ENCODE peak calls at places on chromosome 12, in seven cellular contexts. One of them, this sample, is unnamed.

GRCh38 chr12:26697217-26697616 is 135.8 kb downstream of the ITPR2 start:
- DNase-seq in heart left ventricle: no peak
- DNase-seq in Peyer's patch: no peak
- DNase-seq in sigmoid colon: no peak
- DNase-seq in HCT116: no peak
- DNase-seq in tibial nerve: no peak
- DNase-seq in upper lobe of left lung: no peak
- DNase-seq in this sample: no peak

GRCh38 chr12:54195080-54195479 is 6.3 kb upstream of the SMUG1 start:
- DNase-seq in HCT116: no peak
- DNase-seq in heart left ventricle: no peak
- DNase-seq in Peyer's patch: no peak
- DNase-seq in upper lobe of left lung: no peak
- DNase-seq in sigmoid colon: no peak
- DNase-seq in tibial nerve: no peak
- DNase-seq in this sample: no peak

GRCh38 chr12:53045646-53046045 is 4.2 kb upstream of the TNS2 start:
- DNase-seq in tibial nerve: peak
- DNase-seq in HCT116: no peak
- DNase-seq in Peyer's patch: no peak
- DNase-seq in heart left ventricle: no peak
- DNase-seq in upper lobe of left lung: no peak
- DNase-seq in sigmoid colon: no peak
- DNase-seq in this sample: no peak

GRCh38 chr12:1616233-1617066 is 12.6 kb upstream of the WNT5B start:
- DNase-seq in Peyer's patch: no peak
- DNase-seq in tibial nerve: no peak
- DNase-seq in HCT116: no peak
- DNase-seq in heart left ventricle: no peak
- DNase-seq in sigmoid colon: peak
- DNase-seq in upper lobe of left lung: peak
- DNase-seq in this sample: no peak

GRCh38 chr12:54052745-54053624 is 650 bp upstream of the HOXC4 start:
- DNase-seq in heart left ventricle: no peak
- DNase-seq in HCT116: no peak
- DNase-seq in tibial nerve: no peak
- DNase-seq in sigmoid colon: no peak
- DNase-seq in Peyer's patch: no peak
- DNase-seq in upper lobe of left lung: no peak
- DNase-seq in this sample: no peak

GRCh38 chr12:123022846-123023245 is 42.4 kb downstream of the ARL6IP4 start:
- DNase-seq in heart left ventricle: no peak
- DNase-seq in tibial nerve: no peak
- DNase-seq in HCT116: no peak
- DNase-seq in sigmoid colon: no peak
- DNase-seq in Peyer's patch: peak
- DNase-seq in upper lobe of left lung: no peak
- DNase-seq in this sample: no peak

GRCh38 chr12:93319523-93320045 is 58.1 kb upstream of the NUDT4 start:
- DNase-seq in sigmoid colon: no peak
- DNase-seq in tibial nerve: no peak
- DNase-seq in upper lobe of left lung: no peak
- DNase-seq in heart left ventricle: no peak
- DNase-seq in HCT116: no peak
- DNase-seq in Peyer's patch: no peak
- DNase-seq in this sample: no peak

GRCh38 chr12:14995583-14996425 is 23.0 kb downstream of the PDE6H start:
- DNase-seq in sigmoid colon: no peak
- DNase-seq in heart left ventricle: no peak
- DNase-seq in Peyer's patch: no peak
- DNase-seq in tibial nerve: no peak
- DNase-seq in upper lobe of left lung: no peak
- DNase-seq in HCT116: peak
- DNase-seq in this sample: peak

GRCh38 chr12:49138587-49138986 is 7.4 kb upstream of the TUBA1B start:
- DNase-seq in sigmoid colon: no peak
- DNase-seq in upper lobe of left lung: no peak
- DNase-seq in Peyer's patch: no peak
- DNase-seq in tibial nerve: no peak
- DNase-seq in HCT116: no peak
- DNase-seq in heart left ventricle: no peak
- DNase-seq in this sample: peak

GRCh38 chr12:80825506-80825905 is 108.8 kb downstream of the MYF5 start:
- DNase-seq in tibial nerve: no peak
- DNase-seq in heart left ventricle: no peak
- DNase-seq in upper lobe of left lung: no peak
- DNase-seq in sigmoid colon: no peak
- DNase-seq in HCT116: no peak
- DNase-seq in Peyer's patch: no peak
- DNase-seq in this sample: no peak

GRCh38 chr12:44574586-44574985 is 301.5 kb downstream of the NELL2 start:
- DNase-seq in heart left ventricle: no peak
- DNase-seq in tibial nerve: no peak
- DNase-seq in upper lobe of left lung: no peak
- DNase-seq in HCT116: no peak
- DNase-seq in sigmoid colon: no peak
- DNase-seq in Peyer's patch: no peak
- DNase-seq in this sample: no peak

GRCh38 chr12:80352476-80352875 is 91.6 kb upstream of the PTPRQ start:
- DNase-seq in upper lobe of left lung: no peak
- DNase-seq in Peyer's patch: no peak
- DNase-seq in tibial nerve: no peak
- DNase-seq in HCT116: no peak
- DNase-seq in heart left ventricle: no peak
- DNase-seq in sigmoid colon: no peak
- DNase-seq in this sample: no peak

GRCh38 chr12:43969882-43970281 is 134.0 kb downstream of the TMEM117 start:
- DNase-seq in upper lobe of left lung: no peak
- DNase-seq in Peyer's patch: no peak
- DNase-seq in sigmoid colon: no peak
- DNase-seq in HCT116: peak
- DNase-seq in tibial nerve: no peak
- DNase-seq in heart left ventricle: no peak
- DNase-seq in this sample: no peak

GRCh38 chr12:79121486-79121885 is 256.9 kb downstream of the SYT1 start:
- DNase-seq in sigmoid colon: no peak
- DNase-seq in tibial nerve: no peak
- DNase-seq in HCT116: peak
- DNase-seq in Peyer's patch: no peak
- DNase-seq in upper lobe of left lung: no peak
- DNase-seq in heart left ventricle: no peak
- DNase-seq in this sample: peak

GRCh38 chr12:1908758-1909157 is 9.7 kb downstream of the CACNA2D4 start:
- DNase-seq in HCT116: no peak
- DNase-seq in upper lobe of left lung: no peak
- DNase-seq in tibial nerve: no peak
- DNase-seq in sigmoid colon: no peak
- DNase-seq in Peyer's patch: no peak
- DNase-seq in heart left ventricle: no peak
- DNase-seq in this sample: no peak

GRCh38 chr12:25320123-25321006 is 69.6 kb upstream of the KRAS start:
- DNase-seq in sigmoid colon: no peak
- DNase-seq in heart left ventricle: no peak
- DNase-seq in HCT116: no peak
- DNase-seq in tibial nerve: no peak
- DNase-seq in upper lobe of left lung: no peak
- DNase-seq in Peyer's patch: no peak
- DNase-seq in this sample: no peak

GRCh38 chr12:124565071-124565491 is 2.3 kb downstream of the NCOR2 start:
- DNase-seq in upper lobe of left lung: no peak
- DNase-seq in tibial nerve: no peak
- DNase-seq in HCT116: no peak
- DNase-seq in heart left ventricle: no peak
- DNase-seq in Peyer's patch: peak
- DNase-seq in sigmoid colon: no peak
- DNase-seq in this sample: no peak

DNA sequence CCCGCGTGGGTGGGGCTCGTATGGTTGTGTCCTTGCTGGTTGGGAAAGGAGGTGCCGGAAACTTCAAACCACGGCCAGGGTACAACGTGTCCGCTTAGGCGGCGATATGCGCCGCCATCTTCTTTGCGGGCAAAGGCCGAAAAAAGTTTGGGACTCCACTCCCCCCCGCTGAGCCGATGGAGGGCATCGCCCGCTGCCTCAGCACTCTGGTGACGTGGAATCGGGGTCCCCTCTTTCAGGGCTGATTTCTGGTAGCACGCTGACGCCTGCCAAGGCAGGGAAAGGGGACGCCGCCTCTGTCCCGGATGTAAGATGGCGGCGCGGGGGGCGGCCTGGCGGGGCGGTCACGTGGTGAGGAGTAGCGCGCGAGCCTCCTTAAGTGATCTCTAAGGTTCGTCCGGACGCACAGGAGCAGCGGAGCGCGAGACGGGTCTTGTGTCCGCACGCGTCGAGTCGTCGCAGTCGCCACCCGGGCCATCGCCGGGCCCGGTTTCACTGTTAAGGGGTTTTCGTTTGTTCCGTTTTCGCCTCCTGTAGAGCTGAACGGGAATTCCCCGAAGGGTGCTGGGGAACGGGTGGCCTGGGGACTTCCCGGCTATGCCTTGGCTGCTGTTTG is 135.9 kb downstream of the MON2 start:
- DNase-seq in upper lobe of left lung: peak
- DNase-seq in tibial nerve: peak
- DNase-seq in HCT116: peak
- DNase-seq in sigmoid colon: peak
- DNase-seq in Peyer's patch: peak
- DNase-seq in heart left ventricle: peak
- DNase-seq in this sample: peak
- TF ChIP-seq POLR2A in upper lobe of left lung: no peak
- TF ChIP-seq POLR2A in tibial nerve: peak
- TF ChIP-seq POLR2A in HCT116: peak
- TF ChIP-seq POLR2A in sigmoid colon: peak
- TF ChIP-seq POLR2A in Peyer's patch: no peak
- TF ChIP-seq POLR2A in heart left ventricle: no peak
- TF ChIP-seq POLR2A in this sample: peak

GRCh38 chr12:22624908-22625646 is at the start of gene ETNK1:
- DNase-seq in Peyer's patch: peak
- DNase-seq in HCT116: peak
- DNase-seq in upper lobe of left lung: peak
- DNase-seq in heart left ventricle: peak
- DNase-seq in sigmoid colon: peak
- DNase-seq in tibial nerve: peak
- DNase-seq in this sample: peak
- TF ChIP-seq POLR2A in Peyer's patch: peak
- TF ChIP-seq POLR2A in HCT116: peak
- TF ChIP-seq POLR2A in upper lobe of left lung: peak
- TF ChIP-seq POLR2A in heart left ventricle: peak
- TF ChIP-seq POLR2A in sigmoid colon: peak
- TF ChIP-seq POLR2A in tibial nerve: peak
- TF ChIP-seq POLR2A in this sample: peak

GRCh38 chr12:6335451-6336078 is 6.3 kb downstream of the TNFRSF1A start:
- DNase-seq in heart left ventricle: peak
- DNase-seq in upper lobe of left lung: peak
- DNase-seq in sigmoid colon: peak
- DNase-seq in Peyer's patch: peak
- DNase-seq in HCT116: no peak
- DNase-seq in tibial nerve: peak
- DNase-seq in this sample: peak

GRCh38 chr12:6337958-6338406 is 3.9 kb downstream of the TNFRSF1A start:
- DNase-seq in HCT116: no peak
- DNase-seq in sigmoid colon: no peak
- DNase-seq in tibial nerve: no peak
- DNase-seq in upper lobe of left lung: no peak
- DNase-seq in heart left ventricle: no peak
- DNase-seq in Peyer's patch: no peak
- DNase-seq in this sample: no peak

GRCh38 chr12:6334940-6335450 is 6.9 kb downstream of the TNFRSF1A start:
- DNase-seq in heart left ventricle: no peak
- DNase-seq in tibial nerve: no peak
- DNase-seq in upper lobe of left lung: no peak
- DNase-seq in Peyer's patch: peak
- DNase-seq in sigmoid colon: no peak
- DNase-seq in HCT116: no peak
- DNase-seq in this sample: no peak

GRCh38 chr12:6336859-6337744 is 4.8 kb downstream of the TNFRSF1A start:
- DNase-seq in upper lobe of left lung: peak
- DNase-seq in sigmoid colon: no peak
- DNase-seq in Peyer's patch: no peak
- DNase-seq in tibial nerve: no peak
- DNase-seq in HCT116: no peak
- DNase-seq in heart left ventricle: peak
- DNase-seq in this sample: no peak

DNA sequence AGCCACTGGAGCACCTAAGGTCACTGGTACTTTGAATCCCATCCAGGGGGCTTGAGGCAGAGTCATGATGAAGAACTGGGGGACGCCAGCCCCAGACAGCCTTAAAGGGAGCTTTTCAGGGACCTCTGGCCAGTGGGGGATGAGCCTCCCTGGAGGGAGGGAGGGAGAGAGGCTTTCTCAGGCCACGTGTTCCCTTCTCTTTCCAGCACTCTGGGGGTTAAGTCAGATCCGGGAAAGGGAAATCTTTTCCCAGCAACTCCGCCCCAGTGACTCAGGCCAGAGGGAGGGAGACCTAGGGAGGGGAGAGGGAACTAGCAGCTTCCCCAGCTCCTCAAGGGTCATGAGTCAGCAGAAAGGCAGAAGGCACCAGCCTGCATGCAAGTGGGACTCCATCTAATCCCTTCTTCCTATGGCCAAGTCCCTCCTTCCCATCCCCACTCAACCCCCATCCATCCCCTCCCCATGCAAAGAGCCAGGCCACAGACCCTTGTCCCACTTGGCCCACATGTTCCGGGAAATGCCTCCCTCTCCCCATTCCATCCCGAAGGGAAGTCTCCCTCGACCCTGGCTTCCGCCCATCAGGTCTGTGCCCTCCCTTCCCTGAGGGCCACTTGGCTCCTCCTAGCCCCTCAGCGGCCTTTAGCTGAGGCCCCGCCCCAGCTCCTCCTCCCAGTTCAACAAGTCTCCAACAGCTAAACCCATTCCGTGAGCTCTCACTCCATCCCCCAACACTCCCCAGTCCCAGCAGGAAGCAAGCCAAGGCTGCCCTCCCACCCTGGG is 5.6 kb downstream of the TNFRSF1A start:
- DNase-seq in HCT116: peak
- DNase-seq in tibial nerve: peak
- DNase-seq in upper lobe of left lung: peak
- DNase-seq in Peyer's patch: peak
- DNase-seq in sigmoid colon: peak
- DNase-seq in heart left ventricle: peak
- DNase-seq in this sample: peak
- TF ChIP-seq POLR2A in HCT116: peak
- TF ChIP-seq POLR2A in tibial nerve: peak
- TF ChIP-seq POLR2A in upper lobe of left lung: no peak
- TF ChIP-seq POLR2A in Peyer's patch: peak
- TF ChIP-seq POLR2A in sigmoid colon: peak
- TF ChIP-seq POLR2A in heart left ventricle: no peak
- TF ChIP-seq POLR2A in this sample: peak

DNA sequence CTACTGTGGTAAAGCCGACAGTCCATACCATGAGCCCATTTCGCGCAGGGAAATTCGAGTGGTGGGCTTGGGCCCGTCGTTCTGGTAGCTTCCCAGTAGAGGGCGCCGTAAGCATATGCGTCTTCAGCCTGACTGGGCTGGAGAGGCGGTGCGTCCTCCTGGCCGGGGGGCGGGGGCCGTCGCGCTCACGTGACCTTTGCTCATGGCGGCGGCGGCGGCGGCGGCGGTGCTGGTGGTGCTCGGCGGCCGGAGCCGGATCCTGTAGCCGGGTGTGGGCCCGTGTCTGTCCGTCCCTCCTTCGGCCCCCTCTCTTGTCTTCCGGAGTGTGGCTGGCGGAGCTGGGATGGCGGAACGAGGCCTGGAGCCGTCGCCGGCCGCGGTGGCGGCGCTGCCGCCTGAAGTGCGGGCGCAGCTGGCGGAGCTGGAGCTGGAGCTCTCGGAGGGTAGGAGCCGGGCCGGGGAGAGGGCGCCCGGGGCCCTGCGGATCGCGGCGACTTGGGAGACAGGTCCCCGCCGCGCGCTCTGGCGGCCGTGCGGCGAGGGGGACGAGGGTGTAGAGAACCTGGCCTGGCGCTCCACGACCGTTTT is at the start of gene DIP2B:
- DNase-seq in tibial nerve: peak
- DNase-seq in heart left ventricle: peak
- DNase-seq in HCT116: peak
- DNase-seq in sigmoid colon: peak
- DNase-seq in Peyer's patch: peak
- DNase-seq in upper lobe of left lung: peak
- DNase-seq in this sample: peak
- TF ChIP-seq POLR2A in tibial nerve: peak
- TF ChIP-seq POLR2A in heart left ventricle: no peak
- TF ChIP-seq POLR2A in HCT116: peak
- TF ChIP-seq POLR2A in sigmoid colon: no peak
- TF ChIP-seq POLR2A in Peyer's patch: peak
- TF ChIP-seq POLR2A in upper lobe of left lung: peak
- TF ChIP-seq POLR2A in this sample: peak